ENCODE peak calls at places on chromosomes 5 and 9, in six cellular contexts. Q is esophagus squamous epithelium, R is AG09309, U is H9, L is HFFc6, N is H1. D is an unnamed sample.

GRCh38 chr9:131567910-131568309 is 22.6 kb downstream of the PRRT1B start:
- DNase-seq in Q (no peak), R (no peak), U (no peak), L (no peak), N (no peak), D (no peak)

GRCh38 chr5:34584165-34584564 is 72.0 kb upstream of the RAI14 start:
- DNase-seq in Q (no peak), R (no peak), U (no peak), L (no peak), N (no peak), D (no peak)

GRCh38 chr5:117488976-117489500 is 914.4 kb upstream of the SEMA6A start:
- DNase-seq in Q (no peak), R (no peak), U (no peak), L (no peak), N (no peak), D (no peak)

GRCh38 chr5:179263391-179264052 is 81.7 kb downstream of the ADAMTS2 start:
- DNase-seq in Q (no peak), R (no peak), U (peak; percentile 28), L (no peak), N (peak; percentile 36), D (peak; percentile 19)

GRCh38 chr9:71767421-71768321 is 642 bp downstream of the CEMIP2 start:
- DNase-seq in Q (no peak), R (no peak), U (no peak), L (no peak), N (peak; percentile 63), D (no peak)

GRCh38 chr5:16539169-16539666 is 73.6 kb upstream of the ZNF622 start:
- DNase-seq in Q (no peak), R (peak; percentile 63), U (no peak), L (peak; percentile 78), N (no peak), D (peak; percentile 33)

GRCh38 chr9:121692606-121693505 is 41.4 kb downstream of the DAB2IP start:
- DNase-seq in Q (no peak), R (no peak), U (peak; percentile 65), L (peak; percentile 47), N (no peak), D (no peak)

GRCh38 chr9:89473762-89474469 is 24.0 kb downstream of the SEMA4D start:
- DNase-seq in Q (no peak), R (peak; percentile 24), U (no peak), L (peak; percentile 3), N (no peak), D (no peak)

GRCh38 chr5:68067353-68067752 is 148.2 kb upstream of the PIK3R1 start:
- DNase-seq in Q (no peak), R (no peak), U (no peak), L (no peak), N (no peak), D (no peak)

GRCh38 chr5:140162781-140163180 is 12.2 kb upstream of the CYSTM1 start:
- DNase-seq in Q (no peak), R (no peak), U (no peak), L (no peak), N (no peak), D (no peak)

GRCh38 chr9:76895186-76895585 is 10.7 kb downstream of the PRUNE2 start:
- DNase-seq in Q (no peak), R (no peak), U (no peak), L (no peak), N (no peak), D (no peak)

GRCh38 chr5:64625678-64626077 is 64.6 kb upstream of the SHISAL2B start:
- DNase-seq in Q (no peak), R (no peak), U (no peak), L (peak; percentile 21), N (no peak), D (no peak)

GRCh38 chr5:1245901-1246576 is 20.9 kb downstream of the SLC6A18 start:
- DNase-seq in Q (no peak), R (no peak), U (peak; percentile 40), L (no peak), N (peak; percentile 46), D (no peak)

GRCh38 chr9:33687779-33688178 is 107.6 kb upstream of the PRSS3 start:
- DNase-seq in Q (no peak), R (no peak), U (no peak), L (no peak), N (no peak), D (no peak)

DNA sequence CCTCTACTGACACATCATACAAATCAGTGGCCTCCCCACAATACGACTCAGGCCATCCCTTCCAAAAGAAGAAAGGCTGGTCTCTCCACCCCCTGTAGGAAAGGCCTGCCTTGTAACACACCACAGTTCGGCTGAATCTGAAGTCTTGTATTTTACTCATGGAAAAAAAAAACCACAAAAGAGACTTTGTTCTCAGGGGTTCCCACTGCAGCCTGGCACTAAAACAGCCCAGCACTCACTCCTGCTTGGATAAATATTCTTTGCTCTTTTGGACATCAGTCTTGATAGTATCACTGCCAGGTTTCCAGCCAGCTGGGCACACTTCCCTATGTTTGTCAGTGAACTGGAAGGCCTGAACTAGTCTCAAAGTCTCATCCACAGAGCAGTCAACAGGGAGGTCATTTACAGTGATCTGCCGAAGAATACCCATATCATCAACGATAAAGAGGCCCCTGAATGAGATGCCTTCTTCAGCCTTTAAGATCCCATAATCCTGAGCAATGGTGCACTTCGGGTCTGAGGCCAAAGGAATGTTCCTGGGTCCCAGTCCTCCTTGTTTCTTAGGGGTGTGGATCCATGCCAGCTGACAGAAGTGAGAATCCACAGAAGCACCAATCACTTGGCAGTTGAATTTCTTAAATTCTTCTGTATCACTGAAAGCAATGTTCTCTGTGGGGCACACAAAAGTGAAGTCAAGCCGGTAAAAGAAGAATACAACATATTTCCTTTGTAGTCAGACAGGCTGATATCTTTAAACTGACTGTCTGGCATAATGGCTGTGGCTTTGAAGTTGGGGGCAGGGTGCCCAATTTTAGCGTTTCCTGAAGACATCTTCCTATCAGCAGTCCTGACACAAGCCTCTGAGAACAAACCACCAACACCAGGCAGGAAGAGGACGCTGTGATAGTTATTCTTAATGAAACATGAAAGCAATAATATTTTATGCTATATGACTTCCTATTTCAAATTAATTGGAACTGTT is 198.1 kb downstream of the LURAP1L start:
- DNase-seq in Q (no peak), R (no peak), U (no peak), L (no peak), N (no peak), D (no peak)
- TF ChIP-seq CTCF in Q (no peak), R (no peak), U (no peak), L (no peak), N (no peak), D (no peak)

DNA sequence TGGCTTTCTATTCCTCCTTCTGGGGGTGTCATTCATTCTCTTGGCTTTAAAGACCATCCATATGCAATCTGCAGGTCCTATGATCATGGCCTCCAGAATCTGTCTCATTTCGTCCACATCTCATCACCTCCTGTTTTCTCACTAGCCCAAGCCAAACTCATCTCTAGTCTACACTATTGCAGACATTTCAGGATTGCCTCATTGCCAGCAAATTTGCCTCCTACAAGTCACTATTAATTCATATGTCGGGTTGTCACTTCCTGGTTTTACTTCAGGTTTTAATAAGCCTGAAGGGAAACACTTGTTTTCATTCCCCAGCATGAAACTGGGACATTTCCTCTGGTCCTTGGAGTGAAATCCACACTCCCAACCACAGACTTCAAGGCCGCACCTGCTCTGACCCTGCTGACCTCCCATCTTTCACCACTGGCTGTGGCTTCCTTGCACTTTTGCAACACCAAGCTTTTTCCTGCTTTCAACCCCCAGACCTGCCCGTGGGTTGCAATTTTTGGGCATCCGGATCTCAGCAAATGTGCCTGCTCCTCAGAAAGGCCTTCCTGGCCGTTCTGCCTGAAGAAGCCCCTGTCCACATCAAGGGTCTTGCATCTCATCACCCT is 35.3 kb downstream of the KCNIP1 start:
- DNase-seq in Q (no peak), R (no peak), U (no peak), L (no peak), N (no peak), D (no peak)
- TF ChIP-seq CTCF in Q (no peak), R (no peak), U (no peak), L (no peak), N (no peak), D (no peak)

GRCh38 chr9:35734096-35734495 is 1.6 kb downstream of the CREB3 start:
- DNase-seq in Q (no peak), R (no peak), U (no peak), L (peak; percentile 25), N (no peak), D (no peak)

GRCh38 chr9:35730486-35730854 is 1.5 kb downstream of the TLN1 start:
- DNase-seq in Q (no peak), R (no peak), U (no peak), L (no peak), N (no peak), D (no peak)

GRCh38 chr9:35732185-35733108 is at the start of the genes CREB3 and TLN1:
- DNase-seq in Q (peak; percentile 92), R (peak; percentile 97), U (peak; percentile 97), L (peak; percentile 99), N (peak; percentile 94), D (peak; percentile 85)

GRCh38 chr9:35731415-35732184 is 395 bp downstream of the TLN1 start:
- DNase-seq in Q (no peak), R (no peak), U (no peak), L (no peak), N (no peak), D (no peak)

DNA sequence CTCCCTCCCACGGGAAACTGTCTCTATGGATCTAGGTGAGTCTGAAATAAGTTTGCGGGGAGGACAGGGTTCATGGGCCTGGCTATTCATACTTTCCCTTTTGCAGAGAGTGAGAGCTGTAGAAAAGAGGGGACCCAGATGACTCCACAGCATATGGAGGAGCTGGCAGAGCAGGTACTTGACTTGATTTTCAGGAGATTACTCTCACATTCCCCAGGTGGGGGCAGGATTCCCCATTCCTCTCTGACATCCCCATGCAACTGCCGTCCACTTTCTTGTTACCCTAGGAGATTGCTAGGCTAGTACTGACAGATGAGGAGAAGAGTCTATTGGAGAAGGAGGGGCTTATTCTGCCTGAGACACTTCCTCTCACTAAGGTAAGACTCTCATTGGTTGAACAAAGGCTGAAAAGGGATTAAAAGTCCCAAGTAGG is 659 bp downstream of the CREB3 start:
- DNase-seq in Q (no peak), R (no peak), U (peak; percentile 78), L (peak; percentile 72), N (peak; percentile 65), D (no peak)
- TF ChIP-seq CTCF in Q (no peak), R (no peak), U (peak; percentile 38), L (peak; percentile 53), N (peak; percentile 37), D (no peak)

DNA sequence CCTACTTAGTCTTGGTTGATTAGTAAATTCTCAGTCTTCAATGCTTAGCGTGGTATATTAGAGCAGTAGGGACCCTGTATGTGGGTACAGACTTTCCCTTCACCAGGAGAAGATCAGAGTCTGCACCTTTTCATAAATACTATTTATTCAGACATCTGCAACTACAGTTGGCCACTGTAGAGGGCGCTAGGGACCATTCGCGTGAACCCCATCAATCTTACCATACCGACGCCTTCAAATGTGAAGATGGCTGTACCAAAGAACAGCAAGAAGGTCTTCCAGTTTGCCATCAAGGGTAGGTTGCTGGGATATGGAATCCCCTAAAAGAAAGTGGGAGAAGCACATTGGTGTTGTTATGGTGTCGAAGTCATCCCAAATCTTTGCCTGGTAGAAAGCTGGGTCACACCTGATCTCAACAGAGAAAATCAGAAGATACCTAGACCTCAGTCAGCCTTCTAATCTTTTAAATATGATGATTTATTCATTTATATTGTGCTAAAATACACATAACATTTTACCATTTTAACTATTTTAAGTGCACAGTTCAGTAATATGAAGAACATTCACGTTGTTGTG is 19.1 kb downstream of the SLC36A3 start:
- DNase-seq in Q (no peak), R (no peak), U (peak; percentile 43), L (no peak), N (peak; percentile 55), D (no peak)
- TF ChIP-seq CTCF in Q (no peak), R (peak; percentile 21), U (peak; percentile 76), L (peak; percentile 54), N (peak; percentile 80), D (no peak)

GRCh38 chr5:159441441-159441840 is 111.2 kb upstream of the IL12B start:
- DNase-seq in Q (no peak), R (no peak), U (peak; percentile 70), L (no peak), N (peak; percentile 63), D (no peak)
- TF ChIP-seq CTCF in Q (no peak), R (peak; percentile 29), U (peak; percentile 62), L (peak; percentile 63), N (peak; percentile 72), D (no peak)

GRCh38 chr9:16154570-16155078 is 601.8 kb downstream of the CCDC171 start:
- DNase-seq in Q (no peak), R (no peak), U (peak; percentile 85), L (no peak), N (peak; percentile 82), D (no peak)
- TF ChIP-seq CTCF in Q (peak; percentile 21), R (no peak), U (peak; percentile 70), L (no peak), N (peak; percentile 59), D (no peak)

D was measured in omental fat pad.